ENCODE peak calls at places on chromosomes 16 and 17, in seven cellular contexts. One of them, this sample, is unnamed.

GRCh38 chr17:55426851-55427586 is 5.4 kb upstream of the MMD start:
- DNase-seq in K562: no peak
- DNase-seq in H1: no peak
- DNase-seq in SK-N-SH: no peak
- DNase-seq in GM12891: no peak
- DNase-seq in GM12878: no peak
- DNase-seq in HepG2: no peak
- DNase-seq in this sample: no peak

GRCh38 chr17:57782642-57783337 is 37.7 kb upstream of the CCDC182 start:
- DNase-seq in K562: no peak
- DNase-seq in H1: no peak
- DNase-seq in SK-N-SH: peak; percentile 51
- DNase-seq in GM12891: no peak
- DNase-seq in GM12878: no peak
- DNase-seq in HepG2: no peak
- DNase-seq in this sample: no peak

GRCh38 chr16:28893291-28893690 is 15.0 kb downstream of the ATP2A1 start:
- DNase-seq in K562: no peak
- DNase-seq in H1: no peak
- DNase-seq in SK-N-SH: no peak
- DNase-seq in GM12891: no peak
- DNase-seq in GM12878: no peak
- DNase-seq in HepG2: no peak
- DNase-seq in this sample: no peak

GRCh38 chr17:71187145-71187878 is 933.5 kb upstream of the SOX9 start:
- DNase-seq in K562: no peak
- DNase-seq in H1: no peak
- DNase-seq in SK-N-SH: no peak
- DNase-seq in GM12891: no peak
- DNase-seq in GM12878: no peak
- DNase-seq in HepG2: no peak
- DNase-seq in this sample: no peak

GRCh38 chr17:42706732-42707131 is 24.4 kb downstream of the CNTNAP1 start:
- DNase-seq in K562: no peak
- DNase-seq in H1: no peak
- DNase-seq in SK-N-SH: no peak
- DNase-seq in GM12891: no peak
- DNase-seq in GM12878: peak; percentile 65
- DNase-seq in HepG2: no peak
- DNase-seq in this sample: no peak

GRCh38 chr17:55479903-55480302 is 31.3 kb downstream of the SMIM36 start:
- DNase-seq in K562: no peak
- DNase-seq in H1: no peak
- DNase-seq in SK-N-SH: no peak
- DNase-seq in GM12891: no peak
- DNase-seq in GM12878: no peak
- DNase-seq in HepG2: no peak
- DNase-seq in this sample: no peak

GRCh38 chr17:63966646-63967265 is 6.0 kb downstream of the SCN4A start:
- DNase-seq in K562: no peak
- DNase-seq in H1: no peak
- DNase-seq in SK-N-SH: no peak
- DNase-seq in GM12891: no peak
- DNase-seq in GM12878: peak; percentile 60
- DNase-seq in HepG2: no peak
- DNase-seq in this sample: no peak

GRCh38 chr17:304461-304860 is 48.1 kb downstream of the RPH3AL start:
- DNase-seq in K562: no peak
- DNase-seq in H1: no peak
- DNase-seq in SK-N-SH: no peak
- DNase-seq in GM12891: no peak
- DNase-seq in GM12878: no peak
- DNase-seq in HepG2: no peak
- DNase-seq in this sample: no peak

GRCh38 chr17:58331815-58332719 is 3.5 kb upstream of the TSPOAP1 start:
- DNase-seq in K562: peak; percentile 92
- DNase-seq in H1: no peak
- DNase-seq in SK-N-SH: peak; percentile 36
- DNase-seq in GM12891: no peak
- DNase-seq in GM12878: peak; percentile 92
- DNase-seq in HepG2: no peak
- DNase-seq in this sample: peak; percentile 72

GRCh38 chr16:1057252-1057932 is 15.2 kb upstream of the SSTR5 start:
- DNase-seq in K562: peak; percentile 68
- DNase-seq in H1: no peak
- DNase-seq in SK-N-SH: peak; percentile 87
- DNase-seq in GM12891: peak; percentile 61
- DNase-seq in GM12878: no peak
- DNase-seq in HepG2: no peak
- DNase-seq in this sample: peak; percentile 45

GRCh38 chr16:69107311-69107962 is 2.0 kb downstream of the HAS3 start:
- DNase-seq in K562: no peak
- DNase-seq in H1: no peak
- DNase-seq in SK-N-SH: peak; percentile 46
- DNase-seq in GM12891: peak; percentile 26
- DNase-seq in GM12878: no peak
- DNase-seq in HepG2: no peak
- DNase-seq in this sample: no peak

GRCh38 chr17:32492648-32493289 is 6.0 kb downstream of the CDK5R1 start:
- DNase-seq in K562: no peak
- DNase-seq in H1: no peak
- DNase-seq in SK-N-SH: no peak
- DNase-seq in GM12891: no peak
- DNase-seq in GM12878: no peak
- DNase-seq in HepG2: no peak
- DNase-seq in this sample: no peak

GRCh38 chr17:32492281-32492623 is 5.5 kb downstream of the CDK5R1 start:
- DNase-seq in K562: no peak
- DNase-seq in H1: no peak
- DNase-seq in SK-N-SH: no peak
- DNase-seq in GM12891: no peak
- DNase-seq in GM12878: no peak
- DNase-seq in HepG2: no peak
- DNase-seq in this sample: no peak

GRCh38 chr17:32490101-32490482 is 3.3 kb downstream of the CDK5R1 start:
- DNase-seq in K562: no peak
- DNase-seq in H1: no peak
- DNase-seq in SK-N-SH: peak; percentile 85
- DNase-seq in GM12891: no peak
- DNase-seq in GM12878: no peak
- DNase-seq in HepG2: no peak
- DNase-seq in this sample: no peak

GRCh38 chr17:32489320-32490100 is 2.7 kb downstream of the CDK5R1 start:
- DNase-seq in K562: no peak
- DNase-seq in H1: no peak
- DNase-seq in SK-N-SH: no peak
- DNase-seq in GM12891: no peak
- DNase-seq in GM12878: no peak
- DNase-seq in HepG2: no peak
- DNase-seq in this sample: no peak

GRCh38 chr17:32491371-32492280 is 4.8 kb downstream of the CDK5R1 start:
- DNase-seq in K562: peak; percentile 56
- DNase-seq in H1: no peak
- DNase-seq in SK-N-SH: peak; percentile 47
- DNase-seq in GM12891: no peak
- DNase-seq in GM12878: no peak
- DNase-seq in HepG2: no peak
- DNase-seq in this sample: no peak
- TF ChIP-seq TAF1 in K562: no peak
- TF ChIP-seq TAF1 in H1: no peak
- TF ChIP-seq TAF1 in SK-N-SH: no peak
- TF ChIP-seq TAF1 in GM12891: no peak
- TF ChIP-seq TAF1 in GM12878: no peak
- TF ChIP-seq TAF1 in HepG2: no peak
- TF ChIP-seq TAF1 in this sample: peak; percentile 44

GRCh38 chr16:83926726-83927397 is 26.2 kb upstream of the OSGIN1 start:
- DNase-seq in K562: peak; percentile 86
- DNase-seq in H1: peak; percentile 84
- DNase-seq in SK-N-SH: peak; percentile 90
- DNase-seq in GM12891: peak; percentile 84
- DNase-seq in GM12878: no peak
- DNase-seq in HepG2: peak; percentile 82
- DNase-seq in this sample: peak; percentile 78
- TF ChIP-seq POLR2AphosphoS5 in K562: no peak
- TF ChIP-seq POLR2AphosphoS5 in H1: peak; percentile 51
- TF ChIP-seq POLR2AphosphoS5 in SK-N-SH: no peak
- TF ChIP-seq POLR2AphosphoS5 in GM12891: no peak
- TF ChIP-seq POLR2AphosphoS5 in GM12878: no peak
- TF ChIP-seq POLR2AphosphoS5 in HepG2: no peak
- TF ChIP-seq POLR2AphosphoS5 in this sample: no peak

DNA sequence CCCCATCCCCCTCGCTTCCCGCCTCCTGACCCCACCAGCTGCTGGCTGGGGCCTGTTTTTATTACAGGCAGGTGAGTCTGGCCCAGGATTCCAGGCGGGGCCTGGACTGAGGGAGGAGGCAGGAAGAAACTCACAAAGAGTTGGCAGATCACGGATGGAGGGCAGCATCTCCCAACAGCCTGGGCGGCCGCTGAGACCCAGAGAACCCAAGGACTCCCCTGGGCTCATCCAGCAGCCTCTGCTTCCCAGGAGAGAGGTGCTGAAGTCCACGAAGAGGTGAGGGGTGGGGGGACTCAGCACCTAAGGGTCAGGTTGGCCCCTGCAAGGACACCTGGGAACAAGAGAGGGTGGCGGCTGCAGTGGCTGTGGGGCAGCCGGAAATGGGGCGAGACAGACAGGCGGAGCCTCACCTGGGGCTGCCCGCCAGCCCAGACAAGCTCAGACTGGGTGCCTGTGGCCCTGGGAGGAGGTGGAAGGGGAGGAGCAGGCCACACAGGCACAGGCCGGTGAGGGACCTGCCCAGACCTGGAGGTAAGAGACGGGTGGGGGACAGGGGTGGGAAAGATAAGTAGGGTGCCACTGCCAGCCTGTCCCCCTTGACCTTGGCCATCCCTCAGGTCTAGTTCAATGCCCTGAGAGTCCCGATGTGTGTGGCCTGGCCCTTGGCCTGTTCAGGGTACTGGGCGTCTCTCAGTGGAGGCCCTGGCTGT is 8.7 kb upstream of the ADGRG1 start:
- DNase-seq in K562: no peak
- DNase-seq in H1: no peak
- DNase-seq in SK-N-SH: no peak
- DNase-seq in GM12891: no peak
- DNase-seq in GM12878: no peak
- DNase-seq in HepG2: peak; percentile 46
- DNase-seq in this sample: no peak
- TF ChIP-seq TAF1 in K562: no peak
- TF ChIP-seq TAF1 in H1: no peak
- TF ChIP-seq TAF1 in SK-N-SH: no peak
- TF ChIP-seq TAF1 in GM12891: no peak
- TF ChIP-seq TAF1 in GM12878: no peak
- TF ChIP-seq TAF1 in HepG2: no peak
- TF ChIP-seq TAF1 in this sample: no peak

DNA sequence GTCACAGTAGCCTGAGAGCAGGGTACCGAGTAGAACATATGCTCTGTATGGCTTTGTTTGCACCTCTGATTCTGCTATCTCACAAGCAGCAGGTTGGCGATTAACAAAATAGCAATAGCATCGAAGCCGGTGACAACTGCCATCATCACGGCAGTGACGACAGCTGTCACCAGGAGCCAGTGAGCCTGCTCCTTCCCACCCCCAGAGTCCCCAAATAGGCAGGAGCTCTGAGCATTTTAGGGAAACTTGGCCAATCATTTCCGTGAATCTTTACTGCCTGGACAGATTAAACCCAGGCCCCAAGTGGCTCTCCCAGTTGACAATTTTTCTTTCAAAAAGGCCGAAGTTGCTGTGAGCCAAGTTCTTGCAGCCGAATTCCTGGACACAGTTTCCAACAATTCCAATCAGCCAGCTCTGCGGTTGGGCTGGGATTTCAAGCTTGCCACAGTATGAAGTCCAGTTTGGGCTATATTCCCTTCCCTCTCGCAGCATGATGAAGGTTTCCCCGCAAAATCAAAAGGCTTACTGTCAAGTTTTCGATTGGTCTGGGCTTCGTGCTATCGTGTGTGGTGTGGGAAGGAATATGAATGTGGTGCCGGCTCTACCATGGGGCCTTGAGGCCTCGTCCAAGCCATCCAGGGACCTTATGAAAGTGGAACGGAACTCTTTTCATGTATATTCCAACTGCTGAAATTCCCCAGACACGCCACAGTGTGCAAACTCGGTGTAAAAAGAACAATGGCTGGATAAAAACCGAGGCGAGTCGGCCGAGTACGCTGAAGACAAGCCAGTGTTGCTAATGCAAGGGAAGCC is 186.6 kb downstream of the C16orf78 start:
- DNase-seq in K562: no peak
- DNase-seq in H1: no peak
- DNase-seq in SK-N-SH: no peak
- DNase-seq in GM12891: no peak
- DNase-seq in GM12878: no peak
- DNase-seq in HepG2: no peak
- DNase-seq in this sample: no peak
- TF ChIP-seq POLR2AphosphoS5 in K562: no peak
- TF ChIP-seq POLR2AphosphoS5 in H1: no peak
- TF ChIP-seq POLR2AphosphoS5 in SK-N-SH: no peak
- TF ChIP-seq POLR2AphosphoS5 in GM12891: no peak
- TF ChIP-seq POLR2AphosphoS5 in GM12878: no peak
- TF ChIP-seq POLR2AphosphoS5 in HepG2: no peak
- TF ChIP-seq POLR2AphosphoS5 in this sample: no peak

DNA sequence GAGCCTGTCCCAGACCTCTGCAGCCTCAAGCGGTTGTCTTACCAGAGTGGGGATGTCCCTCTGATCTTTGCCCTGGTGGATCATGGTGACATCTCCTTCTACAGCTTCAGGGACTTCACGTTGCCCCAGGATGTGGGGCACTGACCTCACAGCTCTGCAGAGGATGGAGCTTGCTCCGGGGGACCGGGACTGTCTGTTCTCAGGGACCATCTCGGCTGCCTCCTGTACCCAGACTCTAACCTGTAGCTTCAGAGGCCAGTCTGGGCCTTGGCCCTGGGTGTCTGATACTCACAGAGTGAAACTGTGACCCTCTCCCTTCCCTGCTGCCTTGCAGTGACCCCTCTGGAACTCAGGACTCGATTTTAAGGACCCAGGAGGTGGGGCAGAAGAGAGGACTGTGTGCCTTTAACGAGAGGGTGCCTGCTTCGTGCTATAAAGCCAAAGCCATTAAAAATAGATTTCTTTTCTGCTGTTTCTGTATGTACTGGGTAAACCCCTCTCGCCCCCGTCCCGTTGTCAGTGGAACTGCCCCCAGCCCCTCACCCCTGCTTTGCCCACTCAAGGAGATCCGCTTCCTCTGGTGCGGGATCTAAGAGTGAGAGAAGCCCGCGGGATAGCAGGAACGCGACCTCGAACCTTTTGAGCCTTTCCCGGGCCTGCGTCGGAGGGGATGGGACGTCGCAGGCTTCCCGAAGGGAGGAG is 1.1 kb upstream of the LLGL2 start:
- DNase-seq in K562: no peak
- DNase-seq in H1: no peak
- DNase-seq in SK-N-SH: peak; percentile 41
- DNase-seq in GM12891: no peak
- DNase-seq in GM12878: no peak
- DNase-seq in HepG2: no peak
- DNase-seq in this sample: no peak
- TF ChIP-seq TAF1 in K562: no peak
- TF ChIP-seq TAF1 in H1: no peak
- TF ChIP-seq TAF1 in SK-N-SH: no peak
- TF ChIP-seq TAF1 in GM12891: no peak
- TF ChIP-seq TAF1 in GM12878: no peak
- TF ChIP-seq TAF1 in HepG2: no peak
- TF ChIP-seq TAF1 in this sample: no peak

This sample was measured in GM12892.